ENCODE peak calls at places on chromosomes 13 and 19, in ten cellular contexts. S is endothelial cell, W is RWPE1, N is fibroblast of pulmonary artery, Z is AG10803, D is adrenal gland, R is endodermal cell, I is left ventricle myocardium inferior, H is cardiac fibroblast, V is heart right ventricle. B is an unnamed sample.
A peak's percentile ranks its signal among the peaks of the same experiment; 100 is the strongest.

GRCh38 chr19:14347999-14348889 is 33.0 kb upstream of the ADGRE5 start:
- DNase-seq in S (peak; percentile 76), W (peak; percentile 81), N (peak; percentile 59), Z (peak; percentile 25), D (peak; percentile 51), R (peak; percentile 90), I (peak; percentile 62), H (peak; percentile 45), V (peak; percentile 61), B (peak; percentile 75)

GRCh38 chr19:1014161-1015060 is 6.5 kb downstream of the TMEM259 start:
- DNase-seq in S (no peak), W (no peak), N (no peak), Z (no peak), D (no peak), R (no peak), I (peak; percentile 15), H (no peak), V (no peak), B (no peak)

GRCh38 chr19:30512748-30513389 is 140.7 kb downstream of the ZNF536 start:
- DNase-seq in S (no peak), W (no peak), N (no peak), Z (peak; percentile 29), D (no peak), R (no peak), I (no peak), H (no peak), V (no peak), B (no peak)

GRCh38 chr13:34567558-34567957 is 374.5 kb upstream of the NBEA start:
- DNase-seq in S (no peak), W (no peak), N (no peak), Z (no peak), D (no peak), R (no peak), I (no peak), H (no peak), V (no peak), B (no peak)

GRCh38 chr13:26816876-26817275 is 56.3 kb upstream of the GPR12 start:
- DNase-seq in S (no peak), W (no peak), N (no peak), Z (no peak), D (no peak), R (no peak), I (no peak), H (no peak), V (no peak), B (no peak)

GRCh38 chr19:40662925-40663711 is 27.3 kb downstream of the NUMBL start:
- DNase-seq in S (peak; percentile 95), W (peak; percentile 77), N (peak; percentile 91), Z (peak; percentile 78), D (peak; percentile 89), R (peak; percentile 97), I (peak; percentile 92), H (peak; percentile 89), V (peak; percentile 95), B (peak; percentile 82)

GRCh38 chr19:58033741-58034475 is at the start of gene ZSCAN1:
- DNase-seq in S (peak; percentile 9), W (no peak), N (peak; percentile 49), Z (peak; percentile 58), D (peak; percentile 85), R (peak; percentile 97), I (peak; percentile 90), H (peak; percentile 73), V (peak; percentile 93), B (no peak)

GRCh38 chr13:50693755-50694154 is 149.7 kb downstream of the DLEU7 start:
- DNase-seq in S (no peak), W (no peak), N (peak; percentile 63), Z (peak; percentile 76), D (no peak), R (no peak), I (peak; percentile 65), H (peak; percentile 49), V (peak; percentile 64), B (no peak)

GRCh38 chr13:54092686-54093085 is 1064.1 kb downstream of the OLFM4 start:
- DNase-seq in S (no peak), W (no peak), N (no peak), Z (no peak), D (peak; percentile 13), R (no peak), I (no peak), H (no peak), V (no peak), B (no peak)

GRCh38 chr19:632228-633067 is 889 bp downstream of the POLRMT start:
- DNase-seq in S (peak; percentile 51), W (peak; percentile 62), N (peak; percentile 56), Z (peak; percentile 34), D (no peak), R (peak; percentile 87), I (no peak), H (peak; percentile 65), V (no peak), B (peak; percentile 40)

GRCh38 chr19:49499030-49499670 is 2.9 kb downstream of the RPS11 start:
- DNase-seq in S (no peak), W (no peak), N (no peak), Z (no peak), D (peak; percentile 58), R (no peak), I (no peak), H (no peak), V (no peak), B (no peak)

GRCh38 chr13:44815507-44816074 is 173.7 kb downstream of the NUFIP1 start:
- DNase-seq in S (no peak), W (peak; percentile 94), N (peak; percentile 98), Z (peak; percentile 98), D (peak; percentile 57), R (peak; percentile 67), I (no peak), H (peak; percentile 98), V (no peak), B (peak; percentile 91)

GRCh38 chr19:28569132-28570114 is 643.5 kb downstream of the UQCRFS1 start:
- DNase-seq in S (no peak), W (no peak), N (no peak), Z (no peak), D (no peak), R (peak; percentile 49), I (no peak), H (no peak), V (no peak), B (no peak)

GRCh38 chr19:35620001-35620400 is 7.5 kb downstream of the HAUS5 start:
- DNase-seq in S (no peak), W (no peak), N (no peak), Z (no peak), D (no peak), R (no peak), I (no peak), H (no peak), V (no peak), B (no peak)

GRCh38 chr19:35615036-35615435 is 2.5 kb downstream of the HAUS5 start:
- DNase-seq in S (no peak), W (no peak), N (no peak), Z (no peak), D (no peak), R (no peak), I (no peak), H (no peak), V (no peak), B (no peak)

GRCh38 chr19:35619290-35619923 is 6.9 kb downstream of the HAUS5 start:
- DNase-seq in S (no peak), W (no peak), N (no peak), Z (no peak), D (no peak), R (no peak), I (no peak), H (no peak), V (no peak), B (no peak)

GRCh38 chr19:35621708-35622107 is 7.1 kb upstream of the RBM42 start:
- DNase-seq in S (no peak), W (no peak), N (no peak), Z (no peak), D (no peak), R (no peak), I (no peak), H (no peak), V (no peak), B (no peak)

GRCh38 chr19:35618857-35619256 is 6.3 kb downstream of the HAUS5 start:
- DNase-seq in S (no peak), W (no peak), N (no peak), Z (no peak), D (no peak), R (peak; percentile 83), I (no peak), H (no peak), V (no peak), B (no peak)
- TF ChIP-seq CTCF in S (no peak), W (no peak), N (no peak), Z (no peak), D (no peak), R (peak; percentile 67), I (no peak), H (no peak), V (no peak), B (peak; percentile 10)

GRCh38 chr19:16824658-16825311 is 4.4 kb upstream of the SIN3B start:
- DNase-seq in S (no peak), W (no peak), N (no peak), Z (peak; percentile 81), D (no peak), R (peak; percentile 51), I (no peak), H (peak; percentile 49), V (no peak), B (peak; percentile 19)
- TF ChIP-seq CTCF in S (no peak), W (no peak), N (no peak), Z (peak; percentile 10), D (no peak), R (no peak), I (no peak), H (no peak), V (no peak), B (no peak)

DNA sequence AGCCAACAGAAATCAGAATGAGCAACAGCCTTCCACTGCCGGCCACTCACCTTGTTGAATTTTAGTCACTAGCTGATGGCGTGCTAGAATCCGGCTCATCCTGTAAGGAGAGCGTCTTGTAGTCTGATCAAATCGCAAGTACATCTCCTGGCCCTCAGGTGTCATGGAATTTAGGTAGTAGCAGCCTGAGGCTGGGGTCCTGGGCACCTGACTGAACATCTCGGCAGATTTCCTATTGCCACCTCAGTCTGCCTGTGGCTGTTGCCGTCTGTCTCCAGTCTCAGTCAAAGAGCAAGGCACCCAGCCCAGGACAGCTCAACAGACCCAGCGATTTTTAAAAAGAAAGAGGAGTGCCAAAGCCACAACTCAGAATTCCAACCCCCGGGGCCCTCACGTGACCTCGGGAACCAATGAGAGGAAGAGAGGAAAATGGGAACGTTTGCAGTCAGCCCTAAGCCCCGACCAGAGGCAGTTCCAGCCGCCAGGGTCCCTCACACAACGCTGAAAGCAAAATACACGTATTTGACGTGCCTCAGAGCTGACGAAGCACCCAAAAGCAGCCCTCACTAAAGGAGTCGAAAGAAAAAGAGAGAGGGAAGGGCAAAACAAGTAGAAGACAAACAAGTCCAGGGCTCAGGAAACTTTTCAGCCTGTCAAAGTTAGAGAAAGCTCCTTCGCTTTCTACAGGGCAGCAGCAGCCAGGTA is at the start of gene STARD13:
- DNase-seq in S (peak; percentile 83), W (peak; percentile 94), N (peak; percentile 98), Z (peak; percentile 98), D (peak; percentile 93), R (peak; percentile 98), I (peak; percentile 94), H (peak; percentile 99), V (peak; percentile 97), B (peak; percentile 96)
- TF ChIP-seq CTCF in S (no peak), W (peak; percentile 22), N (peak; percentile 55), Z (peak; percentile 62), D (peak; percentile 54), R (peak; percentile 63), I (peak; percentile 65), H (peak; percentile 65), V (peak; percentile 29), B (peak; percentile 25)

DNA sequence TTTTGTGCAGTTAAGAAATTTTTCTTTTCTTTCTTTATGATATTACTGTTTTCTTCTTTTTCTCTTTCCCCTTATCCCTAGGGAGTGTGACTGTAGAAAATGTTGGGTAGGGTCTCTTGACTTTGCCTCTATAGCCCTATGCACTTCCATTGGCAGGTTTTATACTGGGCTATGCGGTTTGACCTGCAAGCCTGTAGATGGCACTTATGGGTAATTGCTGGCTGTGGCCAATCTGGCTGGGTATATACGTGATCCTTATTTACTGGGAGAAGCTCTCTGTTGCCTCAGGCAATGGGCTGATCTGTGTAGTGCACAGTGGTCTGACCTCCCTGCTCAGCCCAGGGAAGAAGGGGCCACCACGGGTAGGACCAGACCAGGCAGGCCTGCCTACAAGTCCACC is 78.8 kb downstream of the RAP2A start:
- DNase-seq in S (no peak), W (no peak), N (no peak), Z (no peak), D (no peak), R (no peak), I (no peak), H (no peak), V (no peak), B (no peak)
- TF ChIP-seq CTCF in S (no peak), W (no peak), N (no peak), Z (no peak), D (no peak), R (peak; percentile 40), I (no peak), H (no peak), V (no peak), B (no peak)

B was measured in PC-3.